ENCODE peak calls at places on chromosomes 4 and X, in five cellular contexts. Z is AG09309, V is uterus, I is fibroblast of mammary gland, A is osteocyte. H is an unnamed sample.

GRCh38 chrX:153394595-153394994 is 6.6 kb downstream of the PNMA6E start:
- DNase-seq in A (no peak), V (no peak), I (no peak), Z (no peak), H (no peak)

GRCh38 chr4:77110707-77111106 is 34.9 kb upstream of the CCNI start:
- DNase-seq in I (no peak), Z (no peak), V (no peak), A (peak; percentile 15), H (no peak)

GRCh38 chrX:16853537-16853936 is 16.6 kb downstream of the RBBP7 start:
- DNase-seq in Z (no peak), V (no peak), I (no peak), A (no peak), H (no peak)

GRCh38 chrX:27548624-27549023 is 41.5 kb upstream of the DCAF8L2 start:
- DNase-seq in I (no peak), V (no peak), A (no peak), Z (no peak), H (no peak)

GRCh38 chr4:144674711-144675110 is 28.8 kb downstream of the HHIP start:
- DNase-seq in Z (no peak), I (no peak), A (no peak), V (no peak), H (no peak)

GRCh38 chr4:22986881-22987280 is 294.1 kb downstream of the GBA3 start:
- DNase-seq in V (no peak), A (no peak), Z (no peak), I (no peak), H (no peak)

GRCh38 chrX:115499112-115499805 is 61.7 kb upstream of the PLS3 start:
- DNase-seq in Z (no peak), I (no peak), A (no peak), V (no peak), H (no peak)

GRCh38 chr4:172844556-172844955 is 324.1 kb upstream of the GALNT7 start:
- DNase-seq in V (no peak), Z (no peak), I (peak; percentile 37), A (no peak), H (no peak)

GRCh38 chrX:128961290-128961689 is 562.0 kb downstream of the SMARCA1 start:
- DNase-seq in V (no peak), I (no peak), Z (no peak), A (no peak), H (no peak)

GRCh38 chrX:112840382-112841113 is at the start of gene AMOT:
- DNase-seq in A (peak; percentile 90), I (peak; percentile 27), Z (no peak), V (peak; percentile 81), H (peak; percentile 23)

GRCh38 chr4:138182838-138183426 is 59.2 kb downstream of the SLC7A11 start:
- DNase-seq in V (no peak), I (peak; percentile 82), A (no peak), Z (peak; percentile 21), H (peak; percentile 74)

GRCh38 chr4:3489451-3489962 is 26.4 kb downstream of the DOK7 start:
- DNase-seq in V (no peak), A (no peak), I (no peak), Z (no peak), H (no peak)

GRCh38 chrX:39654183-39654925 is 443.4 kb downstream of the BCOR start:
- DNase-seq in A (no peak), V (no peak), Z (no peak), I (no peak), H (no peak)

GRCh38 chr4:58564695-58565094 is 1454.5 kb upstream of the IGFBP7 start:
- DNase-seq in A (no peak), I (no peak), Z (no peak), V (no peak), H (no peak)

GRCh38 chr4:14916554-14917304 is 85.6 kb upstream of the CPEB2 start:
- DNase-seq in A (no peak), I (peak; percentile 80), V (no peak), Z (no peak), H (peak; percentile 78)

GRCh38 chrX:131942045-131942444 is 81.1 kb upstream of the STK26 start:
- DNase-seq in I (no peak), Z (no peak), A (no peak), V (no peak), H (no peak)

GRCh38 chr4:165600959-165601674 is 222.3 kb downstream of the CPE start:
- DNase-seq in A (no peak), Z (no peak), I (no peak), V (no peak), H (peak; percentile 57)

GRCh38 chr4:156321203-156321602 is 367.5 kb upstream of the CTSO start:
- DNase-seq in Z (peak; percentile 84), V (no peak), I (peak; percentile 92), A (no peak), H (peak; percentile 95)

GRCh38 chr4:6030679-6031078 is 12.4 kb upstream of the C4orf50 start:
- DNase-seq in A (no peak), V (no peak), I (no peak), Z (no peak), H (peak; percentile 2)

GRCh38 chr4:6033381-6033780 is 15.2 kb upstream of the C4orf50 start:
- DNase-seq in A (no peak), V (no peak), Z (no peak), I (no peak), H (no peak)

GRCh38 chr4:6035786-6036185 is 17.6 kb upstream of the C4orf50 start:
- DNase-seq in A (no peak), V (no peak), I (no peak), Z (no peak), H (no peak)

GRCh38 chr4:6031831-6032230 is 13.6 kb upstream of the C4orf50 start:
- DNase-seq in V (no peak), I (no peak), Z (no peak), A (no peak), H (no peak)

GRCh38 chr4:6032249-6033244 is 14.3 kb upstream of the C4orf50 start:
- DNase-seq in I (no peak), A (no peak), V (no peak), Z (no peak), H (no peak)
- TF ChIP-seq CTCF in I (no peak), A (no peak), V (no peak), Z (no peak), H (no peak)

GRCh38 chr4:108276690-108277089 is 108.0 kb upstream of the LEF1 start:
- DNase-seq in V (no peak), Z (no peak), I (no peak), A (no peak), H (no peak)
- TF ChIP-seq CTCF in V (no peak), Z (no peak), I (no peak), A (no peak), H (no peak)

DNA sequence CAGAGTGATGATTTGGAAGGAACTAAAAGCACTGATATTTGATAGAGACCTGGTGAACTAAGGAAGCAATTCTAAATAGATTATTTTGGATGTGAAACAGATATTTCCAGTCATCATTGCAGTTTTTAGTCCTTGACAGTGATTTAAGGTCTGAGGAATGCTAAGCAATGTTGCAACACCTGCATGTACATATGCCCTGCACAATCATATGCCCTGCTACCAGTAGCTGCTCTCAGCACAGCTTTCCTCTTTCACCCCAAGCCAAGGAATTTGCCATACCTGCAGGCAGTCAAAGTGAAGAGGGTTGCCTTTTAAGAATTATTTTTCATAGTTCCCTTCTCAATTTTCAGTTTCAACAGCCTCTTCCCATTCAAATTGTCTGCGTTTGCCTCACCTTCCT is 8.7 kb upstream of the FAM47A start:
- DNase-seq in Z (no peak), A (no peak), V (no peak), I (no peak), H (peak; percentile 15)
- TF ChIP-seq CTCF in Z (no peak), A (no peak), V (no peak), I (no peak), H (no peak)

GRCh38 chrX:147476008-147476407 is 435.7 kb upstream of the FMR1 start:
- DNase-seq in I (peak; percentile 1), A (no peak), V (no peak), Z (no peak), H (peak; percentile 0)
- TF ChIP-seq CTCF in I (no peak), A (peak; percentile 34), V (no peak), Z (no peak), H (no peak)

DNA sequence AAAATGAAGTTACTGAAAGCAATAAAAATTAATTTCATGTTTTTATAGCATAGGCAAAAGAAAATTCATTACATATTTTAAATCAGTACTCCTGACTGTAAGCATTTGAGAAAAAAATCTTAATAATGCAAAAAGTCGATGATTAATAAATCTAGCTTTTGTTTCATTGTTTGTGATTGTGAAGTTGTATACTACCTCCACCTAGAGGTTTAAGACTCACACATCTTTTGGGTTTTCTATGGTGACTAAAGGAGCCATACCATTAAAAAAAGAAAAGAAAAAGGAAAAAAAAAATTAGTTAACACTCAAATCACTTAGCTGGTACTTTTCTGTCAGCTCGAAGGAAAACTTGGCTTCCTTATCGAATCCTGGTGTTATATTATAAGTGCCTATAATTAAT is 2.0 kb downstream of the GABRA2 start:
- DNase-seq in A (no peak), V (no peak), I (no peak), Z (no peak), H (no peak)
- TF ChIP-seq CTCF in A (no peak), V (no peak), I (no peak), Z (no peak), H (no peak)

GRCh38 chrX:97740044-97740443 is 856.3 kb downstream of the RPA4 start:
- DNase-seq in Z (no peak), A (no peak), I (peak; percentile 4), V (no peak), H (peak; percentile 75)

GRCh38 chrX:97747346-97747745 is 863.6 kb downstream of the RPA4 start:
- DNase-seq in A (no peak), I (no peak), Z (no peak), V (no peak), H (no peak)

GRCh38 chrX:97740886-97741285 is 857.2 kb downstream of the RPA4 start:
- DNase-seq in V (no peak), I (peak; percentile 2), Z (no peak), A (no peak), H (peak; percentile 23)

GRCh38 chrX:97743014-97743413 is 859.3 kb downstream of the RPA4 start:
- DNase-seq in V (no peak), I (peak; percentile 1), A (no peak), Z (no peak), H (no peak)
- TF ChIP-seq CTCF in V (no peak), I (peak; percentile 28), A (no peak), Z (no peak), H (peak; percentile 26)

H was measured in bronchial epithelial cell.